ENCODE peak calls at places on chromosome 3, in five cellular contexts. One of them, this sample, is unnamed.

GRCh38 chr3:107525101-107525953 is 2.6 kb downstream of the BBX start:
- DNase-seq in GM12891: peak; percentile 10
- DNase-seq in uterus: peak; percentile 34
- DNase-seq in endothelial cell of umbilical vein: peak; percentile 52
- DNase-seq in HCT116: no peak
- DNase-seq in this sample: peak; percentile 23

GRCh38 chr3:124395584-124396340 is 334.5 kb upstream of the UMPS start:
- DNase-seq in GM12891: no peak
- DNase-seq in uterus: peak; percentile 32
- DNase-seq in endothelial cell of umbilical vein: no peak
- DNase-seq in HCT116: no peak
- DNase-seq in this sample: no peak

GRCh38 chr3:170056710-170057454 is 19.1 kb downstream of the GPR160 start:
- DNase-seq in GM12891: no peak
- DNase-seq in uterus: no peak
- DNase-seq in endothelial cell of umbilical vein: no peak
- DNase-seq in HCT116: no peak
- DNase-seq in this sample: no peak

GRCh38 chr3:129985113-129985512 is 10.6 kb downstream of the TRH start:
- DNase-seq in GM12891: no peak
- DNase-seq in uterus: no peak
- DNase-seq in endothelial cell of umbilical vein: no peak
- DNase-seq in HCT116: no peak
- DNase-seq in this sample: no peak

GRCh38 chr3:113654851-113655250 is 41.6 kb downstream of the USF3 start:
- DNase-seq in GM12891: no peak
- DNase-seq in uterus: no peak
- DNase-seq in endothelial cell of umbilical vein: no peak
- DNase-seq in HCT116: no peak
- DNase-seq in this sample: no peak

GRCh38 chr3:185912929-185913901 is 24.6 kb downstream of the TRA2B start:
- DNase-seq in GM12891: no peak
- DNase-seq in uterus: no peak
- DNase-seq in endothelial cell of umbilical vein: no peak
- DNase-seq in HCT116: no peak
- DNase-seq in this sample: no peak

GRCh38 chr3:38168151-38168987 is 3.0 kb downstream of the OXSR1 start:
- DNase-seq in GM12891: no peak
- DNase-seq in uterus: no peak
- DNase-seq in endothelial cell of umbilical vein: no peak
- DNase-seq in HCT116: no peak
- DNase-seq in this sample: no peak

GRCh38 chr3:177068967-177069366 is 128.3 kb downstream of the TBL1XR1 start:
- DNase-seq in GM12891: no peak
- DNase-seq in uterus: no peak
- DNase-seq in endothelial cell of umbilical vein: no peak
- DNase-seq in HCT116: no peak
- DNase-seq in this sample: no peak

GRCh38 chr3:70889162-70890045 is 577.0 kb upstream of the MDFIC2 start:
- DNase-seq in GM12891: no peak
- DNase-seq in uterus: no peak
- DNase-seq in endothelial cell of umbilical vein: no peak
- DNase-seq in HCT116: no peak
- DNase-seq in this sample: no peak

GRCh38 chr3:46186856-46187700 is 21.0 kb downstream of the CCR1 start:
- DNase-seq in GM12891: peak; percentile 10
- DNase-seq in uterus: no peak
- DNase-seq in endothelial cell of umbilical vein: no peak
- DNase-seq in HCT116: no peak
- DNase-seq in this sample: no peak

GRCh38 chr3:113556556-113557335 is 24.4 kb downstream of the SIDT1 start:
- DNase-seq in GM12891: no peak
- DNase-seq in uterus: no peak
- DNase-seq in endothelial cell of umbilical vein: no peak
- DNase-seq in HCT116: no peak
- DNase-seq in this sample: no peak

GRCh38 chr3:11005686-11006256 is 13.2 kb downstream of the SLC6A1 start:
- DNase-seq in GM12891: no peak
- DNase-seq in uterus: no peak
- DNase-seq in endothelial cell of umbilical vein: no peak
- DNase-seq in HCT116: no peak
- DNase-seq in this sample: no peak

GRCh38 chr3:37996785-37997301 is 6.3 kb downstream of the VILL start:
- DNase-seq in GM12891: peak; percentile 63
- DNase-seq in uterus: peak; percentile 71
- DNase-seq in endothelial cell of umbilical vein: peak; percentile 84
- DNase-seq in HCT116: peak; percentile 79
- DNase-seq in this sample: peak; percentile 73

GRCh38 chr3:4006288-4006687 is 207.1 kb downstream of the LRRN1 start:
- DNase-seq in GM12891: no peak
- DNase-seq in uterus: no peak
- DNase-seq in endothelial cell of umbilical vein: no peak
- DNase-seq in HCT116: no peak
- DNase-seq in this sample: no peak

GRCh38 chr3:72889310-72890165 is 1.7 kb downstream of the GXYLT2 start:
- DNase-seq in GM12891: no peak
- DNase-seq in uterus: no peak
- DNase-seq in endothelial cell of umbilical vein: no peak
- DNase-seq in HCT116: no peak
- DNase-seq in this sample: no peak

GRCh38 chr3:177538064-177538742 is 340.9 kb upstream of the TBL1XR1 start:
- DNase-seq in GM12891: no peak
- DNase-seq in uterus: peak; percentile 35
- DNase-seq in endothelial cell of umbilical vein: peak; percentile 30
- DNase-seq in HCT116: no peak
- DNase-seq in this sample: no peak

GRCh38 chr3:159144891-159145290 is 343.0 kb downstream of the MFSD1 start:
- DNase-seq in GM12891: no peak
- DNase-seq in uterus: no peak
- DNase-seq in endothelial cell of umbilical vein: no peak
- DNase-seq in HCT116: no peak
- DNase-seq in this sample: no peak

GRCh38 chr3:36380171-36381031 is at the start of gene STAC:
- DNase-seq in GM12891: no peak
- DNase-seq in uterus: peak; percentile 17
- DNase-seq in endothelial cell of umbilical vein: no peak
- DNase-seq in HCT116: no peak
- DNase-seq in this sample: peak; percentile 62

GRCh38 chr3:133949438-133949837 is 53.8 kb upstream of the RAB6B start:
- DNase-seq in GM12891: no peak
- DNase-seq in uterus: no peak
- DNase-seq in endothelial cell of umbilical vein: peak; percentile 88
- DNase-seq in HCT116: no peak
- DNase-seq in this sample: no peak

GRCh38 chr3:60094392-60094947 is 1044.6 kb upstream of the CFAP20DC start:
- DNase-seq in GM12891: no peak
- DNase-seq in uterus: no peak
- DNase-seq in endothelial cell of umbilical vein: no peak
- DNase-seq in HCT116: no peak
- DNase-seq in this sample: no peak

GRCh38 chr3:77320514-77320913 is 280.6 kb downstream of the ROBO2 start:
- DNase-seq in GM12891: no peak
- DNase-seq in uterus: no peak
- DNase-seq in endothelial cell of umbilical vein: peak; percentile 22
- DNase-seq in HCT116: peak; percentile 1
- DNase-seq in this sample: no peak

GRCh38 chr3:168024537-168024941 is 71.2 kb downstream of the GOLIM4 start:
- DNase-seq in GM12891: no peak
- DNase-seq in uterus: no peak
- DNase-seq in endothelial cell of umbilical vein: peak; percentile 79
- DNase-seq in HCT116: peak; percentile 82
- DNase-seq in this sample: peak; percentile 28

DNA sequence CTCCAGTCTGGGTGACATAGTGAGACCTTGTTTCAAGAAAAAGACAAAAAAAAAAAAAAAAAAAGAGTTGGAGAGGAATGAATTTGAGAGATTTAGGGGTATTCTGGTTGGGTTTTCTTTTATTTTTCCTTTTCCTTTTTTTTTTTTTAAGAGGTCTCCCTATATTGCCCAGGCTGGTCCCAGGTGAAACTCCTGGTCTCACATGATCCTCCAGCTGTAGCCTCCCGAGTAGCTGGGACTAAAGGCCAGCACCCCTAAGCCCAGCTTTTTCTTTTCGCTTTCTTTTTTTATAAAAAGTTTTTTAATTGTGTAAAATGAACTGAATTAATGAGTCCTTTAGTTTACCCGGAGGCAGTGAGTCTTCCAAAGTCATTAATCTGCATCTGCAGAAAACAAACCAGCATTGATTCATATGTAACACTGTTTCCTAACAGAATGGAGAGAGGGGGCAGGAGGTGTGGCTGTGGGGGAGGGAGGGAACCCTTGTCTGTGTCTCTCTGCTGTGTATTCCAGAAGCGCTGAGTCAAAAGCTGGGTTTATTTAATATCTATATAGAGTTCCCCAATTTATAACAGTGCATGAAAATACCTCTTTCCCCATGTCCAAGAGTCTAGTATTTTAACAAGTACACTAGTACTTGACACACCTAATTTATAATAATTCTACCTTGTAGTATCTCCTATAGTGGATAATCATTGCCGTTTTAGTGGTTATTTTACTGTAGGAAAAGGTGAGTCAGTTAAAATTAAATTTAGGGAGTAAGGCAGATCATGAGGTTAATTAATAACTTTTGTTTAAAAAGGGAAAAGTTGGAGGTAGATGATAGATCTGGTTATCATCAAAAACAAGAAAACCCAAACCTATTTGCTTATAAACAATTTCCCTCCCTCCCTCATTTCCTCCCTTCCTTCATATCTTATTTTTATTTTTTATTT is 2.6 kb upstream of the DPPA4 start:
- DNase-seq in GM12891: no peak
- DNase-seq in uterus: no peak
- DNase-seq in endothelial cell of umbilical vein: no peak
- DNase-seq in HCT116: no peak
- DNase-seq in this sample: no peak
- TF ChIP-seq POLR2A in GM12891: no peak
- TF ChIP-seq POLR2A in uterus: no peak
- TF ChIP-seq POLR2A in endothelial cell of umbilical vein: no peak
- TF ChIP-seq POLR2A in HCT116: no peak
- TF ChIP-seq POLR2A in this sample: no peak

GRCh38 chr3:48240711-48241491 is at the start of gene ZNF589:
- DNase-seq in GM12891: peak; percentile 92
- DNase-seq in uterus: peak; percentile 90
- DNase-seq in endothelial cell of umbilical vein: peak; percentile 96
- DNase-seq in HCT116: peak; percentile 89
- DNase-seq in this sample: peak; percentile 92
- TF ChIP-seq POLR2A in GM12891: peak; percentile 91
- TF ChIP-seq POLR2A in uterus: peak; percentile 56
- TF ChIP-seq POLR2A in endothelial cell of umbilical vein: peak; percentile 93
- TF ChIP-seq POLR2A in HCT116: peak; percentile 88
- TF ChIP-seq POLR2A in this sample: peak; percentile 72

DNA sequence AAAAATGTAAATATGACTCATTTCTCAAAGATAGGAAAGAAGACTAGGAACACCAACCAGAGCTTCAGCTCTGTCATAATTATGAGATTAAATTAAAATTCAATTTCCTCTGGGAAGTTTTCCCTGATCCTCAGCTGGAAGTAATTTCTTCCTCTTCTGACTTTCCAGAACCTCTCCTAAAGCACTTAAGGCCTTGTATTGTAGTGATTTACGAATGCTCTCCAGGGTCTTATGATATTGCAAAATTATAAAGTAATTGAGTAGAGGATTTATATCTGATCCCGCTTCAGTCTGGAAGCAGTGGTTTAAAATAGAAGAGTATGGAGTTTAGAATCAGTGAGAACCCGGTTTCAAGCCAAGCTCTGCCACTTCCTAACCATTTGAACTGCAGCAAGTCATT is 279.8 kb downstream of the ZPLD1 start:
- DNase-seq in GM12891: no peak
- DNase-seq in uterus: no peak
- DNase-seq in endothelial cell of umbilical vein: no peak
- DNase-seq in HCT116: no peak
- DNase-seq in this sample: no peak
- TF ChIP-seq POLR2A in GM12891: no peak
- TF ChIP-seq POLR2A in uterus: no peak
- TF ChIP-seq POLR2A in endothelial cell of umbilical vein: no peak
- TF ChIP-seq POLR2A in HCT116: no peak
- TF ChIP-seq POLR2A in this sample: no peak

GRCh38 chr3:74564560-74564959 is 49.9 kb downstream of the CNTN3 start:
- DNase-seq in GM12891: no peak
- DNase-seq in uterus: no peak
- DNase-seq in endothelial cell of umbilical vein: no peak
- DNase-seq in HCT116: no peak
- DNase-seq in this sample: no peak
- TF ChIP-seq POLR2A in GM12891: no peak
- TF ChIP-seq POLR2A in uterus: no peak
- TF ChIP-seq POLR2A in endothelial cell of umbilical vein: no peak
- TF ChIP-seq POLR2A in HCT116: no peak
- TF ChIP-seq POLR2A in this sample: no peak

GRCh38 chr3:138687236-138687635 is 78.7 kb downstream of the FAIM start:
- DNase-seq in GM12891: no peak
- DNase-seq in uterus: no peak
- DNase-seq in endothelial cell of umbilical vein: no peak
- DNase-seq in HCT116: no peak
- DNase-seq in this sample: no peak
- TF ChIP-seq POLR2A in GM12891: no peak
- TF ChIP-seq POLR2A in uterus: no peak
- TF ChIP-seq POLR2A in endothelial cell of umbilical vein: no peak
- TF ChIP-seq POLR2A in HCT116: no peak
- TF ChIP-seq POLR2A in this sample: no peak

GRCh38 chr3:172209333-172210321 is 170.2 kb downstream of the FNDC3B start:
- DNase-seq in GM12891: no peak
- DNase-seq in uterus: no peak
- DNase-seq in endothelial cell of umbilical vein: no peak
- DNase-seq in HCT116: no peak
- DNase-seq in this sample: no peak
- TF ChIP-seq POLR2A in GM12891: no peak
- TF ChIP-seq POLR2A in uterus: no peak
- TF ChIP-seq POLR2A in endothelial cell of umbilical vein: no peak
- TF ChIP-seq POLR2A in HCT116: no peak
- TF ChIP-seq POLR2A in this sample: no peak

This sample was measured in H54.